ENCODE peak calls at places on chromosomes 13 and 19, in seven cellular contexts. One of them, this sample, is unnamed. For H3K4me1, the result is how much of the 10 kb centered on the place peaks cover.

GRCh38 chr13:77751513-77752456 is 54.3 kb downstream of the SLAIN1 start:
- DNase-seq in uterus: no peak
- DNase-seq in IMR-90: peak
- DNase-seq in lower lobe of right lung: peak
- DNase-seq in PC-9: peak
- DNase-seq in upper lobe of right lung: no peak
- DNase-seq in right lobe of liver: no peak
- DNase-seq in this sample: peak

GRCh38 chr19:2615782-2616181 is 86.7 kb downstream of the GNG7 start:
- DNase-seq in uterus: no peak
- DNase-seq in IMR-90: no peak
- DNase-seq in lower lobe of right lung: peak
- DNase-seq in PC-9: no peak
- DNase-seq in upper lobe of right lung: no peak
- DNase-seq in right lobe of liver: no peak
- DNase-seq in this sample: no peak

GRCh38 chr19:14110650-14111049 is 6.9 kb downstream of the PRKACA start:
- DNase-seq in uterus: no peak
- DNase-seq in IMR-90: no peak
- DNase-seq in lower lobe of right lung: no peak
- DNase-seq in PC-9: no peak
- DNase-seq in upper lobe of right lung: no peak
- DNase-seq in right lobe of liver: no peak
- DNase-seq in this sample: no peak

GRCh38 chr13:26558912-26559485 is 1.5 kb downstream of the WASF3 start:
- DNase-seq in uterus: no peak
- DNase-seq in IMR-90: no peak
- DNase-seq in lower lobe of right lung: no peak
- DNase-seq in PC-9: no peak
- DNase-seq in upper lobe of right lung: no peak
- DNase-seq in right lobe of liver: no peak
- DNase-seq in this sample: peak

GRCh38 chr19:29467824-29468401 is 57.9 kb upstream of the VSTM2B start:
- DNase-seq in uterus: no peak
- DNase-seq in IMR-90: peak
- DNase-seq in lower lobe of right lung: no peak
- DNase-seq in PC-9: peak
- DNase-seq in upper lobe of right lung: no peak
- DNase-seq in right lobe of liver: no peak
- DNase-seq in this sample: peak

GRCh38 chr13:49791214-49791752 is 1.2 kb downstream of the KPNA3 start:
- DNase-seq in uterus: no peak
- DNase-seq in IMR-90: peak
- DNase-seq in lower lobe of right lung: no peak
- DNase-seq in PC-9: peak
- DNase-seq in upper lobe of right lung: no peak
- DNase-seq in right lobe of liver: no peak
- DNase-seq in this sample: no peak

GRCh38 chr19:17385878-17386611 is 8.0 kb downstream of the CCDC194 start:
- DNase-seq in uterus: peak
- DNase-seq in IMR-90: peak
- DNase-seq in lower lobe of right lung: peak
- DNase-seq in PC-9: peak
- DNase-seq in upper lobe of right lung: peak
- DNase-seq in right lobe of liver: peak
- DNase-seq in this sample: peak

GRCh38 chr13:41756198-41756885 is 204.6 kb downstream of the VWA8 start:
- DNase-seq in uterus: no peak
- DNase-seq in IMR-90: no peak
- DNase-seq in lower lobe of right lung: no peak
- DNase-seq in PC-9: no peak
- DNase-seq in upper lobe of right lung: no peak
- DNase-seq in right lobe of liver: no peak
- DNase-seq in this sample: no peak

GRCh38 chr19:31372245-31372781 is 23.1 kb upstream of the TSHZ3 start:
- DNase-seq in uterus: no peak
- DNase-seq in IMR-90: no peak
- DNase-seq in lower lobe of right lung: no peak
- DNase-seq in PC-9: no peak
- DNase-seq in upper lobe of right lung: no peak
- DNase-seq in right lobe of liver: no peak
- DNase-seq in this sample: peak

GRCh38 chr19:6259312-6259861 is 20.4 kb downstream of the MLLT1 start:
- DNase-seq in uterus: no peak
- DNase-seq in IMR-90: peak
- DNase-seq in lower lobe of right lung: no peak
- DNase-seq in PC-9: no peak
- DNase-seq in upper lobe of right lung: no peak
- DNase-seq in right lobe of liver: peak
- DNase-seq in this sample: no peak

GRCh38 chr19:3207466-3208242 is 16.8 kb upstream of the CELF5 start:
- DNase-seq in uterus: no peak
- DNase-seq in IMR-90: no peak
- DNase-seq in lower lobe of right lung: no peak
- DNase-seq in PC-9: no peak
- DNase-seq in upper lobe of right lung: no peak
- DNase-seq in right lobe of liver: no peak
- DNase-seq in this sample: no peak

GRCh38 chr13:114096811-114097503 is 35.5 kb downstream of the RASA3 start:
- DNase-seq in uterus: no peak
- DNase-seq in IMR-90: no peak
- DNase-seq in lower lobe of right lung: no peak
- DNase-seq in PC-9: no peak
- DNase-seq in upper lobe of right lung: peak
- DNase-seq in right lobe of liver: no peak
- DNase-seq in this sample: peak

GRCh38 chr19:45955905-45956608 is 17.6 kb downstream of the NOVA2 start:
- DNase-seq in uterus: peak
- DNase-seq in IMR-90: peak
- DNase-seq in lower lobe of right lung: peak
- DNase-seq in PC-9: peak
- DNase-seq in upper lobe of right lung: no peak
- DNase-seq in right lobe of liver: peak
- DNase-seq in this sample: peak

GRCh38 chr19:56141416-56141992 is 417 bp downstream of the ZNF444 start:
- DNase-seq in uterus: no peak
- DNase-seq in IMR-90: no peak
- DNase-seq in lower lobe of right lung: no peak
- DNase-seq in PC-9: peak
- DNase-seq in upper lobe of right lung: no peak
- DNase-seq in right lobe of liver: no peak
- DNase-seq in this sample: no peak

GRCh38 chr19:30322641-30323320 is 49.4 kb upstream of the ZNF536 start:
- DNase-seq in uterus: no peak
- DNase-seq in IMR-90: no peak
- DNase-seq in lower lobe of right lung: no peak
- DNase-seq in PC-9: no peak
- DNase-seq in upper lobe of right lung: no peak
- DNase-seq in right lobe of liver: no peak
- DNase-seq in this sample: no peak

GRCh38 chr13:44872751-44873150 is 116.5 kb downstream of the NUFIP1 start:
- DNase-seq in uterus: no peak
- DNase-seq in IMR-90: no peak
- DNase-seq in lower lobe of right lung: no peak
- DNase-seq in PC-9: no peak
- DNase-seq in upper lobe of right lung: no peak
- DNase-seq in right lobe of liver: no peak
- DNase-seq in this sample: no peak

GRCh38 chr19:52212572-52213255 is 22.9 kb downstream of the PPP2R1A start:
- DNase-seq in uterus: no peak
- DNase-seq in IMR-90: no peak
- DNase-seq in lower lobe of right lung: no peak
- DNase-seq in PC-9: no peak
- DNase-seq in upper lobe of right lung: no peak
- DNase-seq in right lobe of liver: no peak
- DNase-seq in this sample: no peak

GRCh38 chr13:43368003-43368402 is 344.6 kb downstream of the DNAJC15 start:
- DNase-seq in uterus: no peak
- DNase-seq in IMR-90: peak
- DNase-seq in lower lobe of right lung: no peak
- DNase-seq in PC-9: no peak
- DNase-seq in upper lobe of right lung: no peak
- DNase-seq in right lobe of liver: no peak
- DNase-seq in this sample: no peak

GRCh38 chr19:29389495-29389894 is 136.3 kb upstream of the VSTM2B start:
- DNase-seq in uterus: no peak
- DNase-seq in IMR-90: no peak
- DNase-seq in lower lobe of right lung: no peak
- DNase-seq in PC-9: no peak
- DNase-seq in upper lobe of right lung: no peak
- DNase-seq in right lobe of liver: no peak
- DNase-seq in this sample: no peak

GRCh38 chr19:32350492-32350891 is 5.1 kb downstream of the ZNF507 start:
- DNase-seq in uterus: no peak
- DNase-seq in IMR-90: no peak
- DNase-seq in lower lobe of right lung: no peak
- DNase-seq in PC-9: no peak
- DNase-seq in upper lobe of right lung: no peak
- DNase-seq in right lobe of liver: no peak
- DNase-seq in this sample: no peak

GRCh38 chr13:113901231-113901630 is 37.4 kb upstream of the GAS6 start:
- DNase-seq in uterus: peak
- DNase-seq in IMR-90: peak
- DNase-seq in lower lobe of right lung: no peak
- DNase-seq in PC-9: no peak
- DNase-seq in upper lobe of right lung: no peak
- DNase-seq in right lobe of liver: no peak
- DNase-seq in this sample: no peak

GRCh38 chr13:75319244-75319643 is 162.7 kb downstream of the TBC1D4 start:
- DNase-seq in uterus: no peak
- DNase-seq in IMR-90: peak
- DNase-seq in lower lobe of right lung: no peak
- DNase-seq in PC-9: no peak
- DNase-seq in upper lobe of right lung: no peak
- DNase-seq in right lobe of liver: no peak
- DNase-seq in this sample: no peak

GRCh38 chr13:47904239-47904638 is 96.8 kb downstream of the SUCLA2 start:
- DNase-seq in uterus: peak
- DNase-seq in IMR-90: no peak
- DNase-seq in lower lobe of right lung: no peak
- DNase-seq in PC-9: no peak
- DNase-seq in upper lobe of right lung: no peak
- DNase-seq in right lobe of liver: no peak
- DNase-seq in this sample: no peak

GRCh38 chr19:662962-663681 is at the start of gene RNF126:
- DNase-seq in uterus: peak
- DNase-seq in IMR-90: peak
- DNase-seq in lower lobe of right lung: peak
- DNase-seq in PC-9: peak
- DNase-seq in upper lobe of right lung: peak
- DNase-seq in right lobe of liver: peak
- DNase-seq in this sample: peak
- H3K4me1 ChIP-seq in uterus: under half
- H3K4me1 ChIP-seq in IMR-90: under half
- H3K4me1 ChIP-seq in lower lobe of right lung: half or more
- H3K4me1 ChIP-seq in PC-9: under half
- H3K4me1 ChIP-seq in upper lobe of right lung: half or more
- H3K4me1 ChIP-seq in right lobe of liver: under half
- H3K4me1 ChIP-seq in this sample: under half

DNA sequence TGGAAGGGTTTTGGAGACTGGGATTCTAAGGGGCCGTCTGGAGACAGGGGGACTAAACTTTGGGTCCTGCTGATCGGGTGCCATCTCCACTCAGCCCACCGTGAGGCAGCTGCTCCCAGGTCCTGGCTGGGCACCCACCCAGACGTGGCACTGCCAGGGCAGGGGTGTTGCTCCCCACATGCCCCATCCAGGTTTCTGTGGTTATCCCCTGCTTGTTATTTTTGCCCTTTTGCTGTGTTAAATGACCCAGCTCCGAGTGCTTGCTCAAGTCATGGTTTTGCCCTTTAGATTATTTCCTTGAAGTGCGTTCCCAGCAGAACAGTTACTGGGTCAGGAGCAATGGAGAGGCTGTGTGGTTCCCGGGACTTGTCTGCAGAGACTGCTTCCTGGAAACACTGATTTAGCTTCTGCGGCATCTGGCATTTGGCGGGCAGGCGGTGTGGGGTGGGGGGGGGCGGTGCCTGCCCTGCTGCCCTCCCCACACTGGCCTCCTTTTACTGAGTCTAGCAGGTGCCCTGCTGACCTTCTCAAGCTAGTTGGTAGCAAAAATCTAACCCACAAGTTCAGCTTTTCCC is 1.9 kb downstream of the RAB11B start:
- DNase-seq in uterus: no peak
- DNase-seq in IMR-90: no peak
- DNase-seq in lower lobe of right lung: peak
- DNase-seq in PC-9: no peak
- DNase-seq in upper lobe of right lung: peak
- DNase-seq in right lobe of liver: peak
- DNase-seq in this sample: no peak
- H3K4me3 ChIP-seq in uterus: no peak
- H3K4me3 ChIP-seq in IMR-90: no peak
- H3K4me3 ChIP-seq in lower lobe of right lung: peak
- H3K4me3 ChIP-seq in PC-9: no peak
- H3K4me3 ChIP-seq in upper lobe of right lung: no peak
- H3K4me3 ChIP-seq in right lobe of liver: no peak
- H3K4me3 ChIP-seq in this sample: no peak

DNA sequence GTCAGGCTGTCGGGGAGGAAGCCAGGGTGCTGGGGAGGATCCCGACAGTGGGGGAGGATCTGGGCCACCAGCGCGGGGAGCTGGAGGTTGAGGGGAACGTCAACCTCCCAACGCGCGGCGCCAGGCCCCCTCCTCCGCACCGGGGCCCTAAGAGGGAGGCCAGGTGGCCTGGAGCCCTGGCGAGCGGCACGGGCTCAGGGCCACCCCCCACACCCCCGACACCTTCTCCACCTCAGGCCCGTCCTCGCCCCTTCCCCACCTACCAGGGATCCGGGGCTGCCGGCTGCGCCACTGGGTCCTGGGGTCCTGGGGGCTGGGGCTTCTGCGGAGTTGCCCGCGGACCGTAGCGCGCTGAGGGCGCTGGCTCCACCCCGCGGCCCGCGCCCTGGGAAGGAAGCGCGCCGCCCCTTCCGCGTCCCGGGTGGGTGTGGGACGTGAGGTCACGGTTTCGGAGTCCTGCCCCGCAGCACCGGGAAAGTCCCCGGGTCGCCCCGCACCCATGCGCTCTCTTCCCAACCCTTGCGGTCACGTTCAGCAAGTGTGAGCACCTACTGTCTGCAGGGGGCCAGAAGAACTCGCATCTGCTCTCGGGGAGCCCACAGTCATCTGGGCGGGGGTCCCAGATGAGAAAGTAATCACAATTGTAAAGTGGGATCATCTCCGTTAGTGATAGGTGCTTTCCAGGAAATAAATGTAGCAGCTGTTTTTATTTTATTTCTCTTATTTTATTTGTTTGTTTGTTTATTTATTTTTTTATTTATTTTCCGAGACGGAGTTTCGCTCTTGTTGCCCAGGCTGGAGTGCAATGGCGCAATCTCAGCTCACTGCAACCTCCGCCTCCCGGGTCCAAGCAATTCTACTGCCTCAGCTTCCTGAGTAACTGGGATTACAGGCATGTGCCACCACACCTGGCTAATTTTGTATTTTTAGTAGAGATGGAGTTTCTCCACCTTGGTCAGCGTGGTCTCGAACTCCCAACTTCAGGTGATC is at the start of gene TICAM1:
- DNase-seq in uterus: peak
- DNase-seq in IMR-90: peak
- DNase-seq in lower lobe of right lung: peak
- DNase-seq in PC-9: peak
- DNase-seq in upper lobe of right lung: peak
- DNase-seq in right lobe of liver: peak
- DNase-seq in this sample: peak
- H3K27ac ChIP-seq in uterus: peak
- H3K27ac ChIP-seq in IMR-90: peak
- H3K27ac ChIP-seq in lower lobe of right lung: peak
- H3K27ac ChIP-seq in PC-9: peak
- H3K27ac ChIP-seq in upper lobe of right lung: peak
- H3K27ac ChIP-seq in right lobe of liver: peak
- H3K27ac ChIP-seq in this sample: no peak

GRCh38 chr13:98447881-98448641 is 128.8 kb downstream of the STK24 start:
- DNase-seq in uterus: no peak
- DNase-seq in IMR-90: no peak
- DNase-seq in lower lobe of right lung: no peak
- DNase-seq in PC-9: no peak
- DNase-seq in upper lobe of right lung: peak
- DNase-seq in right lobe of liver: no peak
- DNase-seq in this sample: no peak
- H3K4me1 ChIP-seq in uterus: under half
- H3K4me1 ChIP-seq in IMR-90: under half
- H3K4me1 ChIP-seq in lower lobe of right lung: under half
- H3K4me1 ChIP-seq in PC-9: under half
- H3K4me1 ChIP-seq in upper lobe of right lung: under half
- H3K4me1 ChIP-seq in right lobe of liver: under half
- H3K4me1 ChIP-seq in this sample: under half